ENCODE peak calls at places on chromosomes 5 and 9, in four cellular contexts. One of them, this sample, is unnamed.

GRCh38 chr9:119365291-119366027 is 3.8 kb downstream of the BRINP1 start:
- DNase-seq in fibroblast of lung: no peak
- DNase-seq in CD4-positive, CD25-positive, alpha-beta regulatory T cell: peak; percentile 1
- DNase-seq in PC-3: peak; percentile 4
- DNase-seq in this sample: no peak

GRCh38 chr5:66138572-66139116 is 5.5 kb upstream of the SREK1 start:
- DNase-seq in fibroblast of lung: no peak
- DNase-seq in PC-3: peak; percentile 41
- DNase-seq in CD4-positive, CD25-positive, alpha-beta regulatory T cell: no peak
- DNase-seq in this sample: no peak

GRCh38 chr9:111118256-111118950 is 80.1 kb upstream of the LPAR1 start:
- DNase-seq in PC-3: peak; percentile 22
- DNase-seq in CD4-positive, CD25-positive, alpha-beta regulatory T cell: no peak
- DNase-seq in fibroblast of lung: peak; percentile 59
- DNase-seq in this sample: peak; percentile 80

GRCh38 chr9:112849363-112849922 is 41.2 kb downstream of the SLC46A2 start:
- DNase-seq in fibroblast of lung: no peak
- DNase-seq in CD4-positive, CD25-positive, alpha-beta regulatory T cell: no peak
- DNase-seq in PC-3: no peak
- DNase-seq in this sample: no peak

GRCh38 chr5:83475540-83476469 is 4.3 kb downstream of the VCAN start:
- DNase-seq in PC-3: peak; percentile 66
- DNase-seq in fibroblast of lung: peak; percentile 92
- DNase-seq in CD4-positive, CD25-positive, alpha-beta regulatory T cell: no peak
- DNase-seq in this sample: peak; percentile 87

GRCh38 chr9:104313396-104314110 is 190.5 kb upstream of the OR13F1 start:
- DNase-seq in fibroblast of lung: no peak
- DNase-seq in PC-3: no peak
- DNase-seq in CD4-positive, CD25-positive, alpha-beta regulatory T cell: no peak
- DNase-seq in this sample: peak; percentile 25

GRCh38 chr9:126915281-126915816 is 767 bp downstream of the RALGPS1 start:
- DNase-seq in PC-3: peak; percentile 61
- DNase-seq in fibroblast of lung: no peak
- DNase-seq in CD4-positive, CD25-positive, alpha-beta regulatory T cell: peak; percentile 11
- DNase-seq in this sample: no peak

GRCh38 chr5:119274767-119275130 is 81.1 kb upstream of the TNFAIP8 start:
- DNase-seq in fibroblast of lung: peak; percentile 63
- DNase-seq in PC-3: no peak
- DNase-seq in CD4-positive, CD25-positive, alpha-beta regulatory T cell: peak; percentile 53
- DNase-seq in this sample: no peak

GRCh38 chr5:170792878-170793277 is 9.4 kb downstream of the GABRP start:
- DNase-seq in fibroblast of lung: no peak
- DNase-seq in PC-3: no peak
- DNase-seq in CD4-positive, CD25-positive, alpha-beta regulatory T cell: no peak
- DNase-seq in this sample: no peak

GRCh38 chr5:176844706-176845391 is 34.5 kb downstream of the UNC5A start:
- DNase-seq in fibroblast of lung: no peak
- DNase-seq in PC-3: peak; percentile 66
- DNase-seq in CD4-positive, CD25-positive, alpha-beta regulatory T cell: no peak
- DNase-seq in this sample: no peak

GRCh38 chr9:73183917-73184861 is 32.5 kb downstream of the ANXA1 start:
- DNase-seq in fibroblast of lung: peak; percentile 77
- DNase-seq in CD4-positive, CD25-positive, alpha-beta regulatory T cell: peak; percentile 59
- DNase-seq in PC-3: peak; percentile 60
- DNase-seq in this sample: peak; percentile 52

GRCh38 chr5:75049581-75050274 is 2.6 kb downstream of the GCNT4 start:
- DNase-seq in fibroblast of lung: peak; percentile 61
- DNase-seq in PC-3: peak; percentile 70
- DNase-seq in CD4-positive, CD25-positive, alpha-beta regulatory T cell: peak; percentile 82
- DNase-seq in this sample: peak; percentile 88

GRCh38 chr9:131310833-131311554 is 21.5 kb downstream of the PLPP7 start:
- DNase-seq in PC-3: peak; percentile 1
- DNase-seq in fibroblast of lung: no peak
- DNase-seq in CD4-positive, CD25-positive, alpha-beta regulatory T cell: peak; percentile 83
- DNase-seq in this sample: no peak

GRCh38 chr9:4297151-4297794 is 2.6 kb downstream of the GLIS3 start:
- DNase-seq in fibroblast of lung: peak; percentile 91
- DNase-seq in PC-3: peak; percentile 75
- DNase-seq in CD4-positive, CD25-positive, alpha-beta regulatory T cell: peak; percentile 40
- DNase-seq in this sample: peak; percentile 98

GRCh38 chr9:133443982-133444381 is 15.8 kb upstream of the CACFD1 start:
- DNase-seq in CD4-positive, CD25-positive, alpha-beta regulatory T cell: no peak
- DNase-seq in PC-3: no peak
- DNase-seq in fibroblast of lung: no peak
- DNase-seq in this sample: peak; percentile 94

GRCh38 chr5:86766103-86766502 is 148.4 kb downstream of the COX7C start:
- DNase-seq in PC-3: no peak
- DNase-seq in CD4-positive, CD25-positive, alpha-beta regulatory T cell: no peak
- DNase-seq in fibroblast of lung: no peak
- DNase-seq in this sample: no peak

GRCh38 chr5:36667826-36668225 is 61.4 kb downstream of the SLC1A3 start:
- DNase-seq in PC-3: peak; percentile 73
- DNase-seq in CD4-positive, CD25-positive, alpha-beta regulatory T cell: no peak
- DNase-seq in fibroblast of lung: no peak
- DNase-seq in this sample: no peak

GRCh38 chr5:1480217-1480616 is 35.0 kb upstream of the SLC6A3 start:
- DNase-seq in fibroblast of lung: peak; percentile 11
- DNase-seq in CD4-positive, CD25-positive, alpha-beta regulatory T cell: no peak
- DNase-seq in PC-3: no peak
- DNase-seq in this sample: peak; percentile 93

GRCh38 chr5:78245126-78245525 is 49.4 kb downstream of the AP3B1 start:
- DNase-seq in CD4-positive, CD25-positive, alpha-beta regulatory T cell: no peak
- DNase-seq in fibroblast of lung: no peak
- DNase-seq in PC-3: no peak
- DNase-seq in this sample: no peak

GRCh38 chr9:129964901-129965734 is 77.9 kb downstream of the FNBP1 start:
- DNase-seq in fibroblast of lung: peak; percentile 84
- DNase-seq in CD4-positive, CD25-positive, alpha-beta regulatory T cell: no peak
- DNase-seq in PC-3: peak; percentile 54
- DNase-seq in this sample: peak; percentile 76

GRCh38 chr5:55903121-55903701 is 52.1 kb downstream of the IL31RA start:
- DNase-seq in PC-3: no peak
- DNase-seq in fibroblast of lung: peak; percentile 11
- DNase-seq in CD4-positive, CD25-positive, alpha-beta regulatory T cell: peak; percentile 72
- DNase-seq in this sample: peak; percentile 53

GRCh38 chr5:158814521-158814920 is 285.2 kb downstream of the EBF1 start:
- DNase-seq in PC-3: peak; percentile 46
- DNase-seq in fibroblast of lung: no peak
- DNase-seq in CD4-positive, CD25-positive, alpha-beta regulatory T cell: no peak
- DNase-seq in this sample: no peak

GRCh38 chr5:14735944-14736343 is 71.4 kb downstream of the OTULIN start:
- DNase-seq in CD4-positive, CD25-positive, alpha-beta regulatory T cell: no peak
- DNase-seq in PC-3: no peak
- DNase-seq in fibroblast of lung: no peak
- DNase-seq in this sample: no peak

GRCh38 chr5:173399846-173400245 is 71.6 kb upstream of the STC2 start:
- DNase-seq in PC-3: no peak
- DNase-seq in fibroblast of lung: peak; percentile 88
- DNase-seq in CD4-positive, CD25-positive, alpha-beta regulatory T cell: no peak
- DNase-seq in this sample: no peak

GRCh38 chr5:163508753-163509152 is 3.3 kb downstream of the MAT2B start:
- DNase-seq in CD4-positive, CD25-positive, alpha-beta regulatory T cell: no peak
- DNase-seq in fibroblast of lung: no peak
- DNase-seq in PC-3: no peak
- DNase-seq in this sample: peak; percentile 55

GRCh38 chr9:100108572-100108971 is 9.5 kb downstream of the INVS start:
- DNase-seq in fibroblast of lung: peak; percentile 6
- DNase-seq in PC-3: no peak
- DNase-seq in CD4-positive, CD25-positive, alpha-beta regulatory T cell: no peak
- DNase-seq in this sample: no peak

GRCh38 chr5:172765766-172766286 is 5.2 kb downstream of the DUSP1 start:
- DNase-seq in PC-3: no peak
- DNase-seq in CD4-positive, CD25-positive, alpha-beta regulatory T cell: no peak
- DNase-seq in fibroblast of lung: peak; percentile 91
- DNase-seq in this sample: no peak

GRCh38 chr9:75739884-75740611 is 150.4 kb upstream of the PCSK5 start:
- DNase-seq in CD4-positive, CD25-positive, alpha-beta regulatory T cell: no peak
- DNase-seq in PC-3: no peak
- DNase-seq in fibroblast of lung: no peak
- DNase-seq in this sample: no peak

GRCh38 chr5:31809037-31809910 is 170.3 kb downstream of the PDZD2 start:
- DNase-seq in PC-3: peak; percentile 84
- DNase-seq in fibroblast of lung: peak; percentile 73
- DNase-seq in CD4-positive, CD25-positive, alpha-beta regulatory T cell: peak; percentile 7
- DNase-seq in this sample: peak; percentile 87

GRCh38 chr5:31811210-31811609 is 172.3 kb downstream of the PDZD2 start:
- DNase-seq in fibroblast of lung: peak; percentile 92
- DNase-seq in PC-3: peak; percentile 87
- DNase-seq in CD4-positive, CD25-positive, alpha-beta regulatory T cell: no peak
- DNase-seq in this sample: peak; percentile 93

DNA sequence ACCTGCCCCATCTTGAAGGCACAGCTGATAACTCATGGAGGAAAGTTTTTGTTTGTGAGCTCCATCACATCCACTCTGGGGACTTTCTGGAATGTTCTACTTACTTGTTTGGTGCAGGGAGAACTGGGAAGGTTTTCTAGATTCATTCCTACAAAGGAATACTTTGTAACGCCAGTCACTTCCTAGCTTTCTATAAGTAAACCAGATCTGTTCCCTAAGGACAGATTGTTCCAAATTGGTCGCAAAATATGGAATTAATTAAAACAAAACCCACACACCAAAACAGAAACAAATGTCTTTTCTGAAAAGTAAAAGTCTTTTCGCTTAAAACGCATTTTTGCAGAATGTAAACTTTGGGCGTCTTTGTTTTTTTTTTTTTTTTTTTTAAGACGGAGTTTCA is 167.6 kb downstream of the PDZD2 start:
- DNase-seq in PC-3: no peak
- DNase-seq in CD4-positive, CD25-positive, alpha-beta regulatory T cell: no peak
- DNase-seq in fibroblast of lung: no peak
- DNase-seq in this sample: no peak
- H3K4me3 ChIP-seq in PC-3: no peak overlapping the region
- H3K4me3 ChIP-seq in CD4-positive, CD25-positive, alpha-beta regulatory T cell: no peak overlapping the region
- H3K4me3 ChIP-seq in fibroblast of lung: no peak overlapping the region
- H3K4me3 ChIP-seq in this sample: no peak overlapping the region

GRCh38 chr5:151064916-151065499 is 15.8 kb downstream of the TNIP1 start:
- DNase-seq in PC-3: no peak
- DNase-seq in CD4-positive, CD25-positive, alpha-beta regulatory T cell: no peak
- DNase-seq in fibroblast of lung: no peak
- DNase-seq in this sample: no peak
- H3K4me1 ChIP-seq in PC-3: peaks cover 23% of the 10 kb centered on the region
- H3K4me1 ChIP-seq in CD4-positive, CD25-positive, alpha-beta regulatory T cell: peaks cover 66% of the 10 kb centered on the region
- H3K4me1 ChIP-seq in fibroblast of lung: peaks cover 28% of the 10 kb centered on the region
- H3K4me1 ChIP-seq in this sample: peaks cover 35% of the 10 kb centered on the region

GRCh38 chr5:34656700-34657549 is 797 bp downstream of the RAI14 start:
- DNase-seq in CD4-positive, CD25-positive, alpha-beta regulatory T cell: no peak
- DNase-seq in fibroblast of lung: no peak
- DNase-seq in PC-3: peak; percentile 21
- DNase-seq in this sample: peak; percentile 84

GRCh38 chr5:34656001-34656699 is at the start of gene RAI14:
- DNase-seq in fibroblast of lung: peak; percentile 81
- DNase-seq in PC-3: peak; percentile 86
- DNase-seq in CD4-positive, CD25-positive, alpha-beta regulatory T cell: no peak
- DNase-seq in this sample: peak; percentile 97

GRCh38 chr5:34653708-34654107 is 2.4 kb upstream of the RAI14 start:
- DNase-seq in CD4-positive, CD25-positive, alpha-beta regulatory T cell: no peak
- DNase-seq in PC-3: no peak
- DNase-seq in fibroblast of lung: no peak
- DNase-seq in this sample: no peak

GRCh38 chr5:34657550-34657921 is 1.4 kb downstream of the RAI14 start:
- DNase-seq in PC-3: peak; percentile 49
- DNase-seq in CD4-positive, CD25-positive, alpha-beta regulatory T cell: no peak
- DNase-seq in fibroblast of lung: peak; percentile 54
- DNase-seq in this sample: no peak

DNA sequence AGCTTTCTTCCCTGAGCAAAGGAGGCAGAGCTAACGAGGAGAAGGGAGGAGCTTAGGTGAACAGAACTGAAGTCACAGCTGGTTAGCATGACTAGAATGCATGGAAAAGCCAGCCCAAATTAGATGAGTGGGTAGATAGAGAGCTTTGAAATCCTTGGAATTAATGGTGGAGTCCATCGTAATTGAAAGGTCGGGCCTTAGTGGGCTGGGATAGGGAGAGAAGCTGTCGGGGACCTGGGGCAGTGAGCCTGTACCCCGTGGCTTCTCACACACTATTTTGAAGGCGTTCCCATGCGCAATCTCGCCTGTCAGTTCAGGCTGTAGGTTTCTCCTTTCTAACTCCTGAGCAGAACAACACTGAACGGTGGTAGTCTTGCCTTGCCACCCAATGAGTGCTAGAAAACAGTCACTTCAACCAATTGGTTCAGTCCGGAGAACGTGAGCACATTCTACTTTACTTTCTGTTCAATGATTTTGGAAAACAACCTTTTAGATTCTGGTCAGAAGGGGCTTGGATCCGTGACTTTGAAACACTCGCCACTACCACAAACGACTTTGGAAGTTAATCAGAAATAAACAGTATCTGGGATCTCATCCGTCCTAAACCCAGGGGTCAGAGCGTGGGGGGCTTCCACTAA is 655 bp upstream of the RAI14 start:
- DNase-seq in CD4-positive, CD25-positive, alpha-beta regulatory T cell: peak; percentile 20
- DNase-seq in PC-3: peak; percentile 48
- DNase-seq in fibroblast of lung: peak; percentile 77
- DNase-seq in this sample: peak; percentile 90
- H3K27me3 ChIP-seq in CD4-positive, CD25-positive, alpha-beta regulatory T cell: peaks cover 32% of the 10 kb centered on the region
- H3K27me3 ChIP-seq in PC-3: no peaks in the 10 kb centered on the region
- H3K27me3 ChIP-seq in fibroblast of lung: no peaks in the 10 kb centered on the region
- H3K27me3 ChIP-seq in this sample: no peaks in the 10 kb centered on the region

DNA sequence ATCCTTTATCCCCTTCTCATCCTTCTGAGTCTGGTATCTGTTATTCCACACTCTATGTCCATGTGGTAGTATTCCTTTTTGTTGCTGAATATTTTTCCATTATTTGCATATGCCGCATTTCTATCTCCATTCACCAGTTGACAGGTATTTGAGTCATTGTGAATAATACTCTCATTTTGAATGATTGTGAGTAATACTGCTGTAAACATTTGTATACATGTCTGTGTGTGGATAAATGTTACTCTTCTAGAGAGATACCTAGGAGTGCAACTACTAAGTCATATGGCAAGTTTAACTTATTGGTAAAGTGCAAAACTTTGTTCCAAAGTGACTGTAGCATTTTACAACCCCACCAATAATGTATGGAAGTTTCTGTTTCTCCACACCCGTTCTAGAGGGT is 15.6 kb downstream of the RIC1 start:
- DNase-seq in PC-3: peak; percentile 67
- DNase-seq in fibroblast of lung: no peak
- DNase-seq in CD4-positive, CD25-positive, alpha-beta regulatory T cell: no peak
- DNase-seq in this sample: no peak
- H3K4me3 ChIP-seq in PC-3: no peak overlapping the region
- H3K4me3 ChIP-seq in fibroblast of lung: no peak overlapping the region
- H3K4me3 ChIP-seq in CD4-positive, CD25-positive, alpha-beta regulatory T cell: no peak overlapping the region
- H3K4me3 ChIP-seq in this sample: no peak overlapping the region

This sample was measured in osteoblast.